ENCODE peak calls at places on chromosomes 4 and X, in eight cellular contexts. W, G, C, B, T, F, U and Z are unnamed samples. For H3K9me3, the result is how much of the 10 kb centered on the place peaks cover.

GRCh38 chr4:7068279-7068842 is 497 bp upstream of the GRPEL1 start:
- DNase-seq in W (no peak), G (no peak), C (no peak), B (no peak), T (no peak), F (peak), U (no peak), Z (no peak)

GRCh38 chr4:177369372-177369771 is 59.7 kb downstream of the NEIL3 start:
- DNase-seq in W (no peak), G (no peak), C (no peak), B (no peak), T (no peak), F (no peak), U (no peak), Z (peak)

GRCh38 chrX:140343226-140343873 is 161.5 kb downstream of the SOX3 start:
- DNase-seq in W (no peak), G (no peak), C (no peak), B (no peak), T (no peak), F (no peak), U (no peak), Z (no peak)

GRCh38 chr4:81919810-81920209 is 448.1 kb upstream of the RASGEF1B start:
- DNase-seq in W (no peak), G (no peak), C (no peak), B (no peak), T (no peak), F (no peak), U (peak), Z (peak)

GRCh38 chrX:37434362-37434761 is 85.2 kb downstream of the PRRG1 start:
- DNase-seq in W (no peak), G (no peak), C (no peak), B (no peak), T (no peak), F (no peak), U (no peak), Z (no peak)

GRCh38 chr4:7160951-7161440 is 31.3 kb upstream of the SORCS2 start:
- DNase-seq in W (no peak), G (peak), C (no peak), B (no peak), T (no peak), F (no peak), U (no peak), Z (no peak)

GRCh38 chr4:5084911-5085475 is 33.7 kb downstream of the STK32B start:
- DNase-seq in W (no peak), G (no peak), C (no peak), B (no peak), T (no peak), F (no peak), U (peak), Z (no peak)

GRCh38 chr4:48470570-48470969 is 12.6 kb upstream of the SLC10A4 start:
- DNase-seq in W (no peak), G (no peak), C (no peak), B (peak), T (no peak), F (no peak), U (peak), Z (no peak)

GRCh38 chr4:82044141-82044993 is 329.4 kb downstream of the HNRNPD start:
- DNase-seq in W (no peak), G (peak), C (no peak), B (peak), T (peak), F (peak), U (peak), Z (peak)

GRCh38 chr4:2789801-2790582 is 2.9 kb upstream of the SH3BP2 start:
- DNase-seq in W (no peak), G (no peak), C (no peak), B (no peak), T (peak), F (no peak), U (no peak), Z (no peak)

GRCh38 chr4:169163947-169164668 is 106.6 kb downstream of the SH3RF1 start:
- DNase-seq in W (no peak), G (no peak), C (no peak), B (no peak), T (no peak), F (no peak), U (peak), Z (no peak)

GRCh38 chr4:94304365-94304971 is 38.2 kb downstream of the HPGDS start:
- DNase-seq in W (no peak), G (peak), C (no peak), B (peak), T (no peak), F (no peak), U (peak), Z (peak)

GRCh38 chr4:90293320-90293719 is 166.1 kb downstream of the CCSER1 start:
- DNase-seq in W (no peak), G (no peak), C (no peak), B (no peak), T (no peak), F (no peak), U (no peak), Z (peak)

GRCh38 chr4:110361921-110362320 is 114.0 kb upstream of the ENPEP start:
- DNase-seq in W (no peak), G (no peak), C (no peak), B (no peak), T (no peak), F (no peak), U (peak), Z (peak)

GRCh38 chr4:145954924-145955339 is 16.3 kb upstream of the ZNF827 start:
- DNase-seq in W (no peak), G (no peak), C (no peak), B (peak), T (no peak), F (no peak), U (peak), Z (no peak)

GRCh38 chr4:8643986-8644385 is 51.4 kb downstream of the CPZ start:
- DNase-seq in W (no peak), G (no peak), C (no peak), B (no peak), T (no peak), F (no peak), U (no peak), Z (no peak)

GRCh38 chrX:71911731-71912050 is 1.0 kb downstream of the NHSL2 start:
- DNase-seq in W (no peak), G (peak), C (no peak), B (peak), T (no peak), F (peak), U (no peak), Z (peak)

GRCh38 chr4:110484767-110485166 is 8.8 kb downstream of the ENPEP start:
- DNase-seq in W (no peak), G (no peak), C (no peak), B (no peak), T (no peak), F (no peak), U (peak), Z (peak)

GRCh38 chr4:153451931-153452660 is 14.1 kb upstream of the TMEM131L start:
- DNase-seq in W (no peak), G (peak), C (no peak), B (peak), T (no peak), F (no peak), U (no peak), Z (peak)

GRCh38 chr4:82852751-82853053 is 38.3 kb downstream of the SEC31A start:
- DNase-seq in W (no peak), G (peak), C (no peak), B (peak), T (no peak), F (no peak), U (no peak), Z (no peak)

GRCh38 chr4:20252656-20253271 is 1.1 kb downstream of the SLIT2 start:
- DNase-seq in W (no peak), G (peak), C (no peak), B (peak), T (peak), F (peak), U (peak), Z (peak)
- H3K9me3 ChIP-seq in W (under half), G (under half), C (under half), B (under half), T (under half), F (under half), U (under half), Z (under half)

DNA sequence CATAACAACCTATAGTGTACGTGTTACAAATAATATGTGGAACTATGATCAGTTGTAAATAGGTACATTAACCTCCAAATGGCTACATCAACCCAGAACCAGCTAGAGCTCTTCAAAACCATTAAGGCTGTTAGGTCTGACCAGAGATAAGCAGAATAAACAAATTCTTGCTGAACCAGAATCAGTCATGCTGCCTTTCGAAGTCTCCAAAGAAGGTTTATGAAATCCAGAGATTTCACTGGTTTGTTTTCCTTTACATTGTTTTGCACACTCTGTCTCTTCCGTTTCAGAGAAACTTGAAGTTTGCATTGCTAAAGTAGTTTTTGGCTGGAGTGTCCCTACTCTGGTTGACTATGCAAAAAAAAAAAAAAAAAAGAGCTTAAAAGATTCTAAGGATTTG is 177.3 kb upstream of the SLIT2 start:
- DNase-seq in W (no peak), G (no peak), C (no peak), B (no peak), T (no peak), F (no peak), U (no peak), Z (peak)
- H3K9me3 ChIP-seq in W (under half), G (under half), C (under half), B (under half), T (under half), F (under half), U (under half), Z (under half)

GRCh38 chrX:74940414-74940813 is 15.2 kb upstream of the NEXMIF start:
- DNase-seq in W (no peak), G (no peak), C (no peak), B (no peak), T (no peak), F (no peak), U (no peak), Z (no peak)
- H3K9me3 ChIP-seq in W (under half), G (under half), C (under half), B (under half), T (under half), F (under half), U (under half), Z (under half)

DNA sequence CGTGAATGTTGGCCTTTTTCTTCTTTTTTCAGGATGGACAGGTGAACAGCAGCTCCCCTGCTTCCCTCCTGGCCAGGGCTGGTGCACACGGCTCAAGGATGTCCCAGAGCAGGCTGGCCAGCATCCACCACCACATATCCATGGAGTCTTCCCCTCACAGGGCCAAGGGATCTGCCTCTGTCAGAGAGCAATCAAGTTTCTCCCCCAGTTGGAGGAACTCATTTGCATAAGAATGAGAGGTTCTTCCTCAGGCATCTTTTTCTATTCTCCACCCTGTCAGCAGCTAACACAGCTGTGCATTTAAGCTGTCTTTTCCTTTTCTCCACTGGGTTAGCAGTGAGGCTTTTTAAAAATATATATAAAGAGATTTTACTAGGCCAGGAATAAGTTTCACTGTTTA is 143.8 kb downstream of the ANAPC10 start:
- DNase-seq in W (no peak), G (peak), C (no peak), B (no peak), T (no peak), F (no peak), U (peak), Z (no peak)
- H3K9me3 ChIP-seq in W (under half), G (under half), C (under half), B (under half), T (under half), F (under half), U (under half), Z (under half)

DNA sequence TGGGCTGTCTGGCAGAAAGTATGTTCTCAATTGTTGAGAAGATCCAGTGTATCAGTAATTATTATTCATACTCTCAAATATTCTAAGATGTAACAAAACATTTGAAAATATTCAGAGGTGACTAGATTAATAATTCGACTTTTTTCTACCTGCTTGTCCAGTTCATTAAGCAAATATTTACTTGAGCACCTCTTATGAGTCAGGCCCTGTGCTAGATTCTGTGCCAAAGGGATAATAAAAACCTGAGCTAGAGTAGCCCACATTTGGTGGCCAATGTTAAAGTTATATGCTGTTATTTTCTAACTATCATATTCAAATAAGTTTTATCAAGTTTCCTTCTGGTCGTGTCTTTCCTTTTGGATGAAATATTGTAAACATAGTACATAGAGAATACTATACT is 58.5 kb downstream of the ARHGAP10 start:
- DNase-seq in W (no peak), G (no peak), C (no peak), B (no peak), T (no peak), F (no peak), U (no peak), Z (no peak)
- H3K9me3 ChIP-seq in W (under half), G (under half), C (under half), B (under half), T (under half), F (under half), U (under half), Z (under half)

GRCh38 chrX:21990812-21991211 is 41.3 kb upstream of the PHEX start:
- DNase-seq in W (no peak), G (no peak), C (no peak), B (no peak), T (no peak), F (no peak), U (no peak), Z (no peak)
- H3K9me3 ChIP-seq in W (under half), G (under half), C (under half), B (under half), T (under half), F (under half), U (under half), Z (under half)

GRCh38 chr4:135598151-135598550 is 1396.6 kb upstream of the PABPC4L start:
- DNase-seq in W (no peak), G (no peak), C (no peak), B (no peak), T (no peak), F (no peak), U (no peak), Z (no peak)
- H3K9me3 ChIP-seq in W (under half), G (under half), C (under half), B (under half), T (under half), F (under half), U (under half), Z (under half)

GRCh38 chrX:57313583-57314215 is 27.2 kb downstream of the FAAH2 start:
- DNase-seq in W (no peak), G (no peak), C (no peak), B (no peak), T (no peak), F (no peak), U (no peak), Z (no peak)
- H3K9me3 ChIP-seq in W (under half), G (under half), C (under half), B (under half), T (under half), F (under half), U (under half), Z (under half)